ENCODE peak calls at places on chromosomes 5 and 9, in seven cellular contexts. G, Z, V, C, X, B and Y are unnamed samples.

GRCh38 chr5:133723651-133724366 is 111.5 kb upstream of the FSTL4 start:
- DNase-seq in G (no peak), Z (no peak), V (no peak), C (no peak), X (no peak), B (no peak), Y (no peak)

GRCh38 chr5:36158144-36158543 is 6.2 kb downstream of the SKP2 start:
- DNase-seq in G (no peak), Z (no peak), V (no peak), C (no peak), X (no peak), B (no peak), Y (peak; percentile 40)

GRCh38 chr5:160692272-160692671 is 159.7 kb downstream of the ATP10B start:
- DNase-seq in G (no peak), Z (no peak), V (no peak), C (no peak), X (no peak), B (no peak), Y (no peak)

GRCh38 chr5:123719004-123719403 is 207.0 kb downstream of the CSNK1G3 start:
- DNase-seq in G (no peak), Z (no peak), V (peak; percentile 54), C (no peak), X (no peak), B (no peak), Y (no peak)

GRCh38 chr5:157686841-157687554 is 15.7 kb downstream of the C5orf52 start:
- DNase-seq in G (no peak), Z (no peak), V (no peak), C (no peak), X (no peak), B (no peak), Y (no peak)

GRCh38 chr5:111997308-111998159 is 240.5 kb upstream of the NREP start:
- DNase-seq in G (no peak), Z (no peak), V (peak; percentile 100), C (no peak), X (no peak), B (no peak), Y (no peak)

GRCh38 chr5:61802456-61802855 is 470.4 kb downstream of the ZSWIM6 start:
- DNase-seq in G (no peak), Z (no peak), V (no peak), C (no peak), X (no peak), B (no peak), Y (no peak)

GRCh38 chr5:168165221-168165965 is 126.1 kb upstream of the WWC1 start:
- DNase-seq in G (no peak), Z (no peak), V (no peak), C (no peak), X (no peak), B (no peak), Y (no peak)

GRCh38 chr5:40266952-40267351 is 412.8 kb upstream of the PTGER4 start:
- DNase-seq in G (no peak), Z (no peak), V (no peak), C (no peak), X (no peak), B (no peak), Y (no peak)

GRCh38 chr5:149863830-149864229 is 80.8 kb downstream of the PDE6A start:
- DNase-seq in G (no peak), Z (no peak), V (no peak), C (no peak), X (no peak), B (no peak), Y (no peak)

GRCh38 chr5:150163035-150163434 is 3.5 kb upstream of the CDX1 start:
- DNase-seq in G (no peak), Z (no peak), V (no peak), C (no peak), X (no peak), B (no peak), Y (no peak)

GRCh38 chr9:122816163-122816867 is 12.1 kb downstream of the PDCL start:
- DNase-seq in G (peak; percentile 94), Z (no peak), V (no peak), C (peak; percentile 69), X (peak; percentile 55), B (peak; percentile 37), Y (peak; percentile 99)